ENCODE peak calls at places on chromosomes 7 and 10, in seven cellular contexts. F is stomach, W is NB4, Q is left ventricle myocardium inferior, L is SK-N-SH, V is lower leg skin, X is gastrocnemius medialis. P is an unnamed sample.

GRCh38 chr7:33624172-33624571 is 281.2 kb upstream of the BMPER start:
- DNase-seq in W (no peak), F (no peak), X (no peak), L (no peak), Q (no peak), V (no peak), P (no peak)

GRCh38 chr7:3399858-3400257 is 98.8 kb downstream of the SDK1 start:
- DNase-seq in Q (no peak), L (no peak), W (peak), V (no peak), F (no peak), X (no peak), P (peak)

GRCh38 chr10:126372359-126372758 is 15.9 kb downstream of the ADAM12 start:
- DNase-seq in W (no peak), X (no peak), F (no peak), Q (no peak), L (no peak), V (no peak), P (no peak)

GRCh38 chr7:158904599-158904998 is 48.2 kb downstream of the DYNC2I1 start:
- DNase-seq in W (no peak), F (no peak), L (peak), Q (no peak), X (no peak), V (no peak), P (no peak)

GRCh38 chr7:1702652-1703051 is 32.6 kb downstream of the ELFN1 start:
- DNase-seq in L (peak), V (no peak), Q (no peak), X (no peak), F (no peak), W (no peak), P (no peak)

GRCh38 chr7:24827027-24827426 is 69.8 kb upstream of the GSDME start:
- DNase-seq in V (no peak), W (no peak), F (no peak), X (no peak), Q (no peak), L (no peak), P (no peak)

GRCh38 chr7:140435252-140435895 is 31.5 kb downstream of the RAB19 start:
- DNase-seq in Q (peak), L (peak), V (no peak), F (no peak), W (no peak), X (no peak), P (no peak)

GRCh38 chr10:14416308-14416700 is 85.6 kb upstream of the FRMD4A start:
- DNase-seq in V (no peak), X (no peak), Q (no peak), L (no peak), W (no peak), F (no peak), P (no peak)

GRCh38 chr10:47020491-47020890 is 109.3 kb downstream of the PTPN20 start:
- DNase-seq in W (peak), X (no peak), F (peak), Q (no peak), V (peak), L (no peak), P (no peak)

GRCh38 chr10:109282510-109282909 is 640.8 kb downstream of the XPNPEP1 start:
- DNase-seq in Q (no peak), W (no peak), X (no peak), F (no peak), L (no peak), V (no peak), P (peak)
- H3K4me3 ChIP-seq in Q (no peak), W (no peak), X (no peak), F (no peak), L (no peak), V (no peak), P (no peak)

GRCh38 chr10:23341004-23341403 is 3.6 kb downstream of the C10orf67 start:
- DNase-seq in W (peak), X (no peak), V (no peak), Q (no peak), L (no peak), F (no peak), P (peak)

GRCh38 chr10:23340346-23340745 is 4.3 kb downstream of the C10orf67 start:
- DNase-seq in V (no peak), W (no peak), Q (no peak), L (no peak), X (no peak), F (no peak), P (no peak)

GRCh38 chr10:23338155-23338828 is 6.3 kb downstream of the C10orf67 start:
- DNase-seq in V (no peak), W (no peak), F (no peak), Q (no peak), X (no peak), L (no peak), P (peak)

GRCh38 chr10:23337616-23338015 is 7.0 kb downstream of the C10orf67 start:
- DNase-seq in W (no peak), L (no peak), Q (no peak), V (no peak), F (no peak), X (no peak), P (no peak)

DNA sequence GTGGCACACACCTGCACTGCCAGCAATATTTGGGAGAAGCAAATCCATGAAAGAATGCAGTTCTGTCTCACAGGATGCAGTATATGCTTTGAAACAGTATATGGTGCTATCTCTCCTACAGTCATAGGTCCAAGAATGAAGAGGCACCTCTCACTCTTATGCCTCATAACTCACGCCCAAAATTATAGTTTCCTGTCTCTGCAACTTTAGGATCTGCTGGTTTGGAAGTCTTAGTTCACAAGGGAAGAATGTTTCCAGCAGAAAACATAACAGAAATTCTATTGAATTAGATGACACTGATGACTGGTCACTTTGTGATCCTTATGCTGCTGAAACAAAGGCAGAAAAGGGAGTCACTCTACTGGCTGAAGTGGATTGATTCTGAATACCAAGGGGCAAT is 5.7 kb downstream of the C10orf67 start:
- DNase-seq in X (no peak), F (no peak), Q (no peak), L (no peak), V (no peak), W (no peak), P (no peak)
- TF ChIP-seq CTCF in X (no peak), F (no peak), Q (no peak), L (peak), V (no peak), W (no peak), P (no peak)

GRCh38 chr10:5540080-5540479 is 15.3 kb downstream of the CALML3 start:
- DNase-seq in X (no peak), V (peak), Q (no peak), F (peak), L (no peak), W (no peak), P (no peak)

GRCh38 chr10:5536486-5536885 is 11.7 kb downstream of the CALML3 start:
- DNase-seq in V (peak), W (no peak), Q (no peak), F (no peak), X (no peak), L (no peak), P (no peak)

GRCh38 chr10:5538892-5539651 is 14.3 kb downstream of the CALML3 start:
- DNase-seq in F (no peak), W (no peak), X (no peak), L (no peak), V (peak), Q (no peak), P (no peak)

GRCh38 chr10:5537684-5538083 is 12.9 kb downstream of the CALML3 start:
- DNase-seq in L (no peak), W (no peak), X (no peak), Q (no peak), F (peak), V (peak), P (no peak)

DNA sequence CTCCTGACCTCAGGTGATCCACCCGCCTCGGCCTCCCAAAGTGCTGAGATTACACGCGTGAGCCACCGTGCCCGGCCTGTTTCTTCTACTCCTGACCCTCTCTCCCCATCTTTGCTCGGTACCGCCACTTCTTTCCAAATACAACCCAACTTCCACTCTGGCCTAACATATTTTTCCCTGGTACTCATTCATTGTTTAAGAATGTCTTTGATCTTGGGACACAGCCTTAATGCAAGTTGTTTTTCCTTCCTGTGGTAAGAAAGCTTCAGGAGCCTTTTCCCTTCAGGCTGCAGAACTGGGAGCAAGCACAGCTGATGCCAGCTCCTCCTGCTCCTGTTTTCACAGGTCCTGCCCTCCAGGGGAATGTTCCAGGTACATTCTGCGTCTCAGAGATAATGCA is 13.7 kb downstream of the CALML3 start:
- DNase-seq in L (no peak), Q (no peak), V (peak), W (no peak), F (peak), X (no peak), P (peak)
- H3K4me3 ChIP-seq in L (no peak), Q (no peak), V (no peak), W (no peak), F (no peak), X (no peak), P (no peak)

DNA sequence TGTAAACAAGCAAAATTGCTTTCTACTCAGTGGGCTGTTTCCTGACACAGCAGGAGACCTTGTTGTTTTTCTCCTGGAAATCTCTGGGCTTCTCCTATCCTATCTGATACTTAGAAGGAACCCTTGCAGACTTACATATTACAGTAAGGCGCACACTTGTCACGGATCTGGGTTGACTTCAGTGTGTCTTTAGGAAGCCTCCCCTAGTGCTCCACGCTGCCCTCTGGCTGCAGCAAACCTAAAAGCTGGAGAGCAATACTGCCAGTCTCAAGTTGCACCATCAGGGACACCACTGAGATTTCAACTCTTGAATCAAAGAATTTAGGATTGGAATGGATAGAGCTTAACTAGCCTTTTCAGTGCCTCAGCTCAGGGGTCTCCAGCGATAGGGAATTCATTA is 495.3 kb downstream of the LRMDA start:
- DNase-seq in W (no peak), F (peak), Q (no peak), V (no peak), X (no peak), L (no peak), P (no peak)
- TF ChIP-seq CTCF in W (no peak), F (no peak), Q (no peak), V (no peak), X (peak), L (no peak), P (no peak)

GRCh38 chr7:96685353-96685752 is 24.3 kb downstream of the SEM1 start:
- DNase-seq in W (no peak), F (no peak), V (no peak), X (no peak), Q (no peak), L (no peak), P (no peak)
- H3K4me3 ChIP-seq in W (no peak), F (no peak), V (no peak), X (no peak), Q (no peak), L (no peak), P (no peak)

GRCh38 chr10:91487914-91488577 is 77.9 kb downstream of the HECTD2 start:
- DNase-seq in V (no peak), F (no peak), X (no peak), W (no peak), Q (no peak), L (no peak), P (no peak)

GRCh38 chr10:91495402-91495801 is 85.3 kb downstream of the HECTD2 start:
- DNase-seq in Q (no peak), L (no peak), V (no peak), W (no peak), X (no peak), F (no peak), P (no peak)

GRCh38 chr10:91493313-91493712 is 83.2 kb downstream of the HECTD2 start:
- DNase-seq in W (peak), L (peak), F (no peak), X (no peak), Q (no peak), V (no peak), P (peak)
- TF ChIP-seq CTCF in W (no peak), L (peak), F (no peak), X (peak), Q (peak), V (no peak), P (peak)